ENCODE peak calls at places on chromosomes 16 and 17, in five cellular contexts. G, N, C, W and K are unnamed samples.

GRCh38 chr17:10114931-10115535 is 83.4 kb downstream of the GAS7 start:
- DNase-seq in C (peak; percentile 96), G (peak; percentile 91), W (no peak), N (peak; percentile 89), K (peak; percentile 80)

GRCh38 chr16:3798827-3799226 is 81.5 kb upstream of the TRAP1 start:
- DNase-seq in G (no peak), N (no peak), C (no peak), W (no peak), K (no peak)

GRCh38 chr17:1961187-1961586 is 63.9 kb downstream of the RTN4RL1 start:
- DNase-seq in W (no peak), C (no peak), N (no peak), G (no peak), K (no peak)

GRCh38 chr16:3311496-3311895 is 6.2 kb downstream of the ZNF75A start:
- DNase-seq in W (no peak), C (no peak), N (no peak), G (no peak), K (no peak)

GRCh38 chr16:28061702-28062101 is 1.8 kb downstream of the GSG1L start:
- DNase-seq in W (no peak), C (no peak), N (no peak), G (no peak), K (no peak)

GRCh38 chr16:73669535-73670274 is 621.8 kb upstream of the ZFHX3 start:
- DNase-seq in W (no peak), C (no peak), N (no peak), G (no peak), K (no peak)

GRCh38 chr17:9959377-9959981 is 54.4 kb upstream of the RCVRN start:
- DNase-seq in C (no peak), N (peak; percentile 42), G (no peak), W (peak; percentile 28), K (peak; percentile 8)

GRCh38 chr17:79915850-79916430 is 76.7 kb upstream of the CBX4 start:
- DNase-seq in C (peak; percentile 57), G (peak; percentile 93), W (peak; percentile 72), N (peak; percentile 33), K (no peak)

GRCh38 chr16:566475-567361 is at the start of gene NHLRC4:
- DNase-seq in W (no peak), G (peak; percentile 90), N (peak; percentile 78), C (peak; percentile 85), K (peak; percentile 22)

GRCh38 chr16:72467157-72467759 is 295.3 kb upstream of the PMFBP1 start:
- DNase-seq in W (peak; percentile 28), C (no peak), G (no peak), N (no peak), K (no peak)

GRCh38 chr17:41919165-41919817 is 540 bp upstream of the ACLY start:
- DNase-seq in G (no peak), W (peak; percentile 48), N (no peak), C (no peak), K (no peak)

GRCh38 chr17:1916963-1917715 is 87.3 kb downstream of the RPA1 start:
- DNase-seq in G (no peak), N (no peak), W (no peak), C (no peak), K (no peak)

GRCh38 chr16:3086596-3087242 is 12.4 kb downstream of the ZSCAN10 start:
- DNase-seq in W (no peak), N (no peak), C (peak; percentile 52), G (no peak), K (no peak)

GRCh38 chr16:82761858-82762257 is 135.1 kb downstream of the CDH13 start:
- DNase-seq in W (no peak), G (no peak), N (no peak), C (no peak), K (no peak)

GRCh38 chr16:2194852-2195315 is 1.5 kb downstream of the CASKIN1 start:
- DNase-seq in G (peak; percentile 85), C (no peak), N (no peak), W (no peak), K (no peak)

GRCh38 chr16:9843424-9844013 is 338.7 kb downstream of the GRIN2A start:
- DNase-seq in C (no peak), N (no peak), W (no peak), G (no peak), K (no peak)

GRCh38 chr17:2909164-2909852 is 113.1 kb downstream of the RAP1GAP2 start:
- DNase-seq in C (no peak), N (no peak), W (no peak), G (peak; percentile 56), K (no peak)

GRCh38 chr17:41565338-41565737 is 6.5 kb downstream of the KRT9 start:
- DNase-seq in G (no peak), C (no peak), W (no peak), N (no peak), K (no peak)

GRCh38 chr16:11586856-11587642 is at the start of gene LITAF:
- DNase-seq in C (peak; percentile 72), W (no peak), G (peak; percentile 82), N (peak; percentile 78), K (peak; percentile 62)

GRCh38 chr17:45332989-45333701 is 16.3 kb upstream of the MAP3K14 start:
- DNase-seq in W (no peak), C (no peak), G (peak; percentile 45), N (no peak), K (no peak)

GRCh38 chr16:87832137-87832527 is 37.2 kb downstream of the SLC7A5 start:
- DNase-seq in N (no peak), C (no peak), W (no peak), G (no peak), K (no peak)

GRCh38 chr17:7834554-7834890 is 505 bp downstream of the KDM6B start:
- DNase-seq in G (peak; percentile 85), W (no peak), N (peak; percentile 73), C (peak; percentile 81), K (no peak)

GRCh38 chr16:30414159-30414558 is 6.8 kb downstream of the ZNF771 start:
- DNase-seq in N (no peak), C (no peak), W (no peak), G (no peak), K (no peak)
- H3K27ac ChIP-seq in N (peak overlapping the region; percentile 32), C (peak overlapping the region; percentile 50), W (no peak overlapping the region), G (no peak overlapping the region), K (no peak overlapping the region)

GRCh38 chr16:4799171-4799855 is 3.1 kb downstream of the ROGDI start:
- DNase-seq in W (no peak), G (no peak), C (no peak), N (no peak), K (no peak)

GRCh38 chr16:4798456-4798855 is 3.3 kb downstream of the SMIM22 start:
- DNase-seq in W (no peak), G (no peak), C (no peak), N (no peak), K (no peak)

GRCh38 chr16:4801962-4802658 is at the start of gene ROGDI:
- DNase-seq in G (peak; percentile 97), N (peak; percentile 75), W (peak; percentile 64), C (peak; percentile 79), K (peak; percentile 62)

GRCh38 chr16:4801051-4801961 is 1.1 kb downstream of the ROGDI start:
- DNase-seq in C (no peak), N (no peak), G (no peak), W (no peak), K (peak; percentile 35)

DNA sequence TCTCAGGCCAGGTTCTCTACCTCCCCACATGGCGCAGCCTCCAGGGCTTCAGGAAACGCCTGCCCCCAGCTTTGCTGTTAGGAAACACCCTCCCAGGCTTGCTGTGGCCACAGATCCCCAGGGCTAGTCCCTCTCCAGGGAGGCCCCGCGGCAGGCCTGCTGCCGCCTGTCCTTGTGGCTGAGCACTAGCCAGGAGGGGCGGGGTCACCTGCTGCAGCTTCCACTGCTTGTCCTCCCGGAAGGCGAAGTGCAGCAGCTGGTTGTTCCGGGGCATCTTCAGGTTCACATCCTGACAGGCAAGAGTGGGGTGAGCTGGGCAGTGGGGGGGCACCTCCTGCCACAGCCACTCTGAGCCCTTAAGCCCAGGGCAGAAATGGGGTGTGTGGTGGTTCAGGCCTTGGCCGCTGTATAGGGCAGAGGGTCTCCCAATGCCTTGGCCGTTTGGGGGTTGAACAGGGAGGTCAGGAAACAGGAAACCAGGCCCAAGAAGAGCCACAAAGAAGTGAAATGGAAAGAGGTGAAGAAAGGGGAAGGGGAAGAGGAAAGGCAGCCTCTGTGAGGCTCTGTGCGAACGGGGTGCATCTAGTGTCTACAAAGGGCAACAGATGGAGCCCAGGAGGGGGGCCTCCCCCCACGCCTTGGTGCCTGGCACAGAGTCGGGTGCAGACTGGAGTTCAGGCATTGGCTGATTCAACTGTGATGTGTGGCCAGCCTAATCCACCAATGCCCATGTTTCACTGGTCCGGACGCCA is 2.0 kb downstream of the ROGDI start:
- DNase-seq in C (no peak), G (peak; percentile 82), N (peak; percentile 69), W (no peak), K (peak; percentile 50)
- H3K27ac ChIP-seq in C (no peak overlapping the region), G (peak overlapping the region; percentile 89), N (peak overlapping the region; percentile 96), W (peak overlapping the region; percentile 89), K (peak overlapping the region; percentile 99)

DNA sequence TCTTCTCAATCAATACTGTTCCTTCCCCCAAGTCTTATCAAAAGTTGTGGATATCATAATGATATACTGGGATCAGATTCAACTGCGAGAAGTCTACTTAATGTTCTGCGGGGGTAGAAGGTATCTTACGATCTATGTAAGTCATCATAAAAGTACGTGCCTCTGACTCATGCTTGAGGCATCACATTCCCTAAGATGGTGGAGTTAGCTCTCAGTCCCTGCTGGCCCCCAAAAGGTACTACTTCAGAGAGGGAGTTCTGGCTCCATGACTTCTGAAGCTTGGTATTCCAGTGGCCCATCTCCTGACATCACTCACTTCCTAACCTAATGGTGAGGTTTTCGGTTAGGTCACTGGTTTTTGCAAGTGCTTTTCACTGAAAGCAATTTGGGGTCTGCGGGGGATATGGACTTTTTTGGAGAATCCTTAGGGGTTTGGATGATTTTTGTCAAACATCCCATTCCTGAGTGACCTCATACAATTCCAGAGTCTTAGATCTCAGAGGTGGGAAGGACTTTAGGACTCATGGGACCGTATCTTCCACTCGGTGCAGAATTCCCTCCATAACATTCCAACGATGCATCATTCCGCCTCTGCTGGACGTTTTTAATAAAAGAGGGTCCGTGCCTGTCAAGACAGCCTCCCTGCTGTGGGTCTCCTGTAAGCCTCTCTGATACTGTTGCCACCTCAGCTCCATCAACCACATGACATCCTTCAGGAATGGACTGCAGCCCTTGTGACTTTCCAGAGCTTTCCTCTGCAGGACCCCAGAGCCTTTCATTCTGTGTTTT is 74.3 kb downstream of the DYNLRB2 start:
- DNase-seq in W (peak; percentile 6), N (no peak), G (no peak), C (no peak), K (no peak)
- H3K27ac ChIP-seq in W (no peak overlapping the region), N (no peak overlapping the region), G (no peak overlapping the region), C (no peak overlapping the region), K (no peak overlapping the region)

GRCh38 chr17:76904116-76904515 is 35.9 kb downstream of the MGAT5B start:
- DNase-seq in N (no peak), W (no peak), G (no peak), C (no peak), K (no peak)

GRCh38 chr17:76900723-76901122 is 32.5 kb downstream of the MGAT5B start:
- DNase-seq in N (no peak), C (no peak), W (no peak), G (no peak), K (no peak)

GRCh38 chr17:76901542-76902197 is 33.5 kb downstream of the MGAT5B start:
- DNase-seq in G (no peak), W (no peak), N (no peak), C (no peak), K (no peak)

GRCh38 chr17:76903631-76904030 is 35.4 kb downstream of the MGAT5B start:
- DNase-seq in N (no peak), C (no peak), G (no peak), W (no peak), K (no peak)

DNA sequence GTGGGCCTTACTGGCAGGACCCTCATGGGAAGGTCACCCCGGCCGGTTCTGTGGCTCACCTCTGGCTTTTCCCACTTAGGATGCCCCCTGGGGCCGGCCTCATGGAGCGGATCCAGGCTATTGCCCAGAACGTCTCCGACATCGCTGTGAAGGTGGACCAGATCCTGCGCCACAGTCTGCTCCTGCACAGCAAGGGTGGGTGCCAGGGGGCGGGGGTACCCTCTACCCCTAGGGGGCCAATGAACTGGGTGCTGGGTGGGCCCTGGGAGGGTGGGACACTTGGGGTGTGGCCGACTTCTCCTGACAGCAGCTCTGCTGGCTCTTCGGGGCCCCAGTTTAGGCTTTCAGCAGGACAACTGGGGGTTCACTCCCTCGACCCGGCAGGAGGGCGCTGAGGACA is 34.3 kb downstream of the MGAT5B start:
- DNase-seq in N (no peak), C (no peak), G (no peak), W (no peak), K (no peak)
- H3K27ac ChIP-seq in N (no peak overlapping the region), C (no peak overlapping the region), G (no peak overlapping the region), W (no peak overlapping the region), K (no peak overlapping the region)